ENCODE peak calls at places on chromosomes 13 and 19, in seven cellular contexts. U is esophagus muscularis mucosa, W is neural progenitor cell, Y is WTC11, X is colonic mucosa, M is psoas muscle, T is esophagus squamous epithelium. N is an unnamed sample.

GRCh38 chr19:42872608-42873007 is 6.9 kb downstream of the PSG1 start:
- DNase-seq in U (no peak), W (no peak), Y (no peak), X (no peak), M (no peak), T (no peak), N (no peak)

GRCh38 chr13:43006893-43007631 is 15.0 kb upstream of the EPSTI1 start:
- DNase-seq in U (no peak), W (peak), Y (no peak), X (no peak), M (no peak), T (no peak), N (no peak)

GRCh38 chr13:28473044-28473443 is 21.9 kb downstream of the FLT1 start:
- DNase-seq in U (no peak), W (no peak), Y (no peak), X (no peak), M (no peak), T (no peak), N (no peak)

GRCh38 chr13:85411608-85412007 is 387.6 kb downstream of the SLITRK6 start:
- DNase-seq in U (no peak), W (no peak), Y (no peak), X (no peak), M (no peak), T (no peak), N (no peak)

GRCh38 chr19:23439623-23440022 is 44.4 kb upstream of the ZNF91 start:
- DNase-seq in U (peak), W (no peak), Y (peak), X (no peak), M (no peak), T (no peak), N (no peak)

GRCh38 chr19:18433039-18433691 is 4.8 kb downstream of the ISYNA1 start:
- DNase-seq in U (no peak), W (peak), Y (peak), X (no peak), M (no peak), T (no peak), N (no peak)

GRCh38 chr19:35318679-35319448 is 10.1 kb upstream of the CD22 start:
- DNase-seq in U (no peak), W (no peak), Y (no peak), X (peak), M (peak), T (no peak), N (no peak)

GRCh38 chr13:23460309-23460708 is 26.8 kb upstream of the SACS start:
- DNase-seq in U (no peak), W (no peak), Y (no peak), X (no peak), M (no peak), T (no peak), N (no peak)

GRCh38 chr13:93309886-93310520 is 83.4 kb downstream of the GPC6 start:
- DNase-seq in U (no peak), W (peak), Y (no peak), X (no peak), M (no peak), T (no peak), N (no peak)

GRCh38 chr19:17873661-17874422 is 2.1 kb downstream of the SLC5A5 start:
- DNase-seq in U (no peak), W (peak), Y (peak), X (peak), M (no peak), T (no peak), N (peak)

GRCh38 chr13:101520672-101521071 is 68.2 kb downstream of the ITGBL1 start:
- DNase-seq in U (no peak), W (peak), Y (no peak), X (no peak), M (no peak), T (no peak), N (no peak)

GRCh38 chr19:35292986-35293732 is 1.2 kb downstream of the MAG start:
- DNase-seq in U (no peak), W (no peak), Y (no peak), X (no peak), M (no peak), T (no peak), N (no peak)

GRCh38 chr13:45879666-45880065 is 28.1 kb upstream of the SIAH3 start:
- DNase-seq in U (no peak), W (peak), Y (peak), X (no peak), M (peak), T (no peak), N (no peak)

GRCh38 chr13:28059214-28059613 is 41.2 kb downstream of the FLT3 start:
- DNase-seq in U (no peak), W (peak), Y (peak), X (peak), M (no peak), T (no peak), N (no peak)

GRCh38 chr13:44249439-44249838 is 124.2 kb upstream of the SERP2 start:
- DNase-seq in U (no peak), W (no peak), Y (no peak), X (peak), M (peak), T (no peak), N (no peak)

GRCh38 chr19:27774337-27774736 is 1438.6 kb downstream of the UQCRFS1 start:
- DNase-seq in U (no peak), W (no peak), Y (peak), X (no peak), M (no peak), T (no peak), N (no peak)
- TF ChIP-seq CTCF in U (no peak), W (no peak), Y (peak), X (no peak), M (no peak), T (no peak), N (no peak)

GRCh38 chr13:110536006-110536693 is 25.4 kb downstream of the RAB20 start:
- DNase-seq in U (no peak), W (no peak), Y (no peak), X (no peak), M (no peak), T (no peak), N (no peak)
- TF ChIP-seq CTCF in U (no peak), W (no peak), Y (no peak), X (no peak), M (no peak), T (no peak), N (no peak)

GRCh38 chr13:47959468-47960088 is 41.5 kb downstream of the SUCLA2 start:
- DNase-seq in U (no peak), W (no peak), Y (no peak), X (no peak), M (no peak), T (no peak), N (no peak)

GRCh38 chr13:47962237-47962636 is 38.8 kb downstream of the SUCLA2 start:
- DNase-seq in U (no peak), W (no peak), Y (no peak), X (no peak), M (no peak), T (no peak), N (no peak)

DNA sequence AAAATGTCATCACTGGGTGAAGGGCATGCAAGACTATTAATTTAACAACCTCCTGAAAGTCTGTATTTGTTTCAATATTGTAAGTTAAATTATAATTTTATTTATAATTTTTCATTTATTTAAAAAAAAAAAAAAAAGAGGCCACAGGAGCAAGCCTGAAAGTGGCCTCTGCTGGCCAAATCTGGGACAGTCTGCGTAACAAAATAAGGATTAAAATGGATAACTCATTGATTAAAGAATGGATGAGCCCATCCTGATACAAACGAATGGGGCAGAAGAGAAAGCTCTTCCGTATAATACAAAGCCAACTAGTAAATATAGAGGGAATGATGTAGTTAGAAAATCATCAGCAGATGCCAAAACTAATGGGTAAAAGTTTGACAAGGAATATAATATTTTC is 36.2 kb downstream of the SUCLA2 start:
- DNase-seq in U (no peak), W (no peak), Y (no peak), X (no peak), M (no peak), T (no peak), N (no peak)
- TF ChIP-seq CTCF in U (no peak), W (no peak), Y (no peak), X (no peak), M (no peak), T (no peak), N (no peak)

DNA sequence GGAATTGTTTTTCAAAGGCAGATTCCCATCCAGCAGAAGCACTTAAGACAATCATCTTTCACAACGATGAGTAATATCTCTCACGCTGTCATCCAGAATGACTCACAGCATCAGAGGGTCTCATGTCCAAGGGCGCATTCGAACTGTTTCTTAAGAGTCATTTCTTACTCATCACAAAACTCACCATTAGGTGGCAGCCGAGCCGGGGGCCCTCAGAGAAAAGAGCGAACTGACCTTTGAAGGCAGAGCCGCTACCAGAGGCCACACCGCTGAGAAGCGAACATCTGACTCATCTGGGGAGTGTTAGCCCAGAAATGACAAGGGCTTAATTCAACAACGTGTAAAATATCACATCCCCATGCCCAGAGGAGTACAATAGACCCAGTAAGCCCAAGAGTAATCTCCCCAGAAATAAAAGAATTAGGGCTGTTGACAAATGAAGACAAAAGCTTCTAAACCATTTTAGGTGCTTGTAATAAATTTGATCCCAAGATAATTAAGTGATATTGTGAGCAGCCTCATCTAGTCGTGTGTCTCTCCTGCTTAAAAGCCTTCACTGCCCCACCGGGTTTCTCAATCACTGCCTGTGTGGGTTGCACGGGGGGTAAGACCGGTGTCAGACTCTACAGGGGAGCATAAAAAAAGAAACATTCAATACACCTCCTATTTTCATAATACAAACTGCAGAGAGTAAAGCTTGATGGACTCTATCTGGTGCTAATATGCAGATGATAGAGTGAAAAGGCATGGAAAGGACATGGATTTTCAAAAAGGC is 96.2 kb downstream of the CYSLTR2 start:
- DNase-seq in U (peak), W (peak), Y (peak), X (peak), M (peak), T (peak), N (no peak)
- TF ChIP-seq CTCF in U (peak), W (peak), Y (no peak), X (peak), M (peak), T (peak), N (no peak)

GRCh38 chr13:29562762-29563161 is 32.7 kb downstream of the SLC7A1 start:
- DNase-seq in U (no peak), W (no peak), Y (no peak), X (no peak), M (no peak), T (no peak), N (no peak)

GRCh38 chr13:29566864-29567263 is 28.6 kb downstream of the SLC7A1 start:
- DNase-seq in U (no peak), W (no peak), Y (no peak), X (no peak), M (no peak), T (no peak), N (no peak)

GRCh38 chr13:29563941-29564340 is 31.5 kb downstream of the SLC7A1 start:
- DNase-seq in U (no peak), W (no peak), Y (no peak), X (no peak), M (no peak), T (no peak), N (no peak)

GRCh38 chr13:29566206-29566605 is 29.3 kb downstream of the SLC7A1 start:
- DNase-seq in U (no peak), W (no peak), Y (no peak), X (no peak), M (no peak), T (no peak), N (no peak)

DNA sequence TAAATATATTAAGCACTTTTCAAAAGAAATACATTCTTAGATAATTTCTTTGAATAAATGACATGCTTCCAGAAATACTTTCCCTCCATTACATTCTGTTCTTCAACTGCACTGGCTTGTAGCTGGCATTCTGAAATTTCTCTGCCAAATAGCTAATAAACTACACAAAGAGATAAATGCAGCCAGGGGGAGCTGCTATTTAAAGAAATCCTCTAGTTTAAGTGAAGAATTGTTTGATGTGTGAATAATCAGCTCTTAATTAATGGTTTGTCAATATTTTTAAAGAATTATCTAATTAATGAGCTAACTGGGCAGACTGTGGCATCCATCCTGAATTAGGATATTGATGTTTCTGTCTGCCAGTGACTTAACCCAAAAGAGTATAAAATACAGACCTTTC is 30.7 kb downstream of the SLC7A1 start:
- DNase-seq in U (no peak), W (no peak), Y (no peak), X (no peak), M (no peak), T (no peak), N (no peak)
- TF ChIP-seq CTCF in U (peak), W (no peak), Y (no peak), X (no peak), M (no peak), T (no peak), N (no peak)

GRCh38 chr13:37067874-37068273 is 8.4 kb upstream of the SUPT20H start:
- DNase-seq in U (no peak), W (no peak), Y (no peak), X (no peak), M (no peak), T (no peak), N (no peak)

GRCh38 chr13:37069597-37070103 is 10.2 kb upstream of the SUPT20H start:
- DNase-seq in U (no peak), W (no peak), Y (no peak), X (no peak), M (no peak), T (no peak), N (no peak)

GRCh38 chr13:37070145-37070695 is 10.7 kb upstream of the SUPT20H start:
- DNase-seq in U (no peak), W (no peak), Y (no peak), X (no peak), M (no peak), T (no peak), N (no peak)

GRCh38 chr13:37070956-37071355 is 11.5 kb upstream of the SUPT20H start:
- DNase-seq in U (no peak), W (no peak), Y (no peak), X (no peak), M (no peak), T (no peak), N (no peak)

GRCh38 chr13:37068962-37069361 is 9.5 kb upstream of the SUPT20H start:
- DNase-seq in U (no peak), W (no peak), Y (no peak), X (no peak), M (no peak), T (no peak), N (no peak)
- TF ChIP-seq CTCF in U (no peak), W (peak), Y (no peak), X (peak), M (peak), T (peak), N (no peak)

DNA sequence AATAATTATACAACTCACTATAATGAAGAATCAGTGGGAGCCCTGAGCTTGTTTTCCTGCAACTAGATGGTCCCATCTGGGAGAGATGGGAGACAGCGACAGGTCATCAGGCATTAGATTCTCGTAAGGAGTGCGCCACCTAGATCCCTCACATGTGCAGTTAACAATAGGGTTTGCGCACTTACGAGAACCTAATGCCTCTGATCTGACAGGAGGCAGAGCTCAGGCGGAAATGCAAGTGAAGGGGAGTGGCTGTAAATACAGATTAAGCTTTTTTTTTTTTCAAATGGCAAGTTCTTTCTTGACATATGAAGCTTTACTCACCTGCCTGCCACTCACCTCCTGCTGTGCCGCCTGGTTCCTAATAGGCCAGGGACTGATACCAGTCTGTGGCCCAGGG is 14.4 kb downstream of the CDC16 start:
- DNase-seq in U (no peak), W (no peak), Y (no peak), X (peak), M (no peak), T (no peak), N (no peak)
- TF ChIP-seq CTCF in U (no peak), W (no peak), Y (no peak), X (no peak), M (no peak), T (no peak), N (no peak)

DNA sequence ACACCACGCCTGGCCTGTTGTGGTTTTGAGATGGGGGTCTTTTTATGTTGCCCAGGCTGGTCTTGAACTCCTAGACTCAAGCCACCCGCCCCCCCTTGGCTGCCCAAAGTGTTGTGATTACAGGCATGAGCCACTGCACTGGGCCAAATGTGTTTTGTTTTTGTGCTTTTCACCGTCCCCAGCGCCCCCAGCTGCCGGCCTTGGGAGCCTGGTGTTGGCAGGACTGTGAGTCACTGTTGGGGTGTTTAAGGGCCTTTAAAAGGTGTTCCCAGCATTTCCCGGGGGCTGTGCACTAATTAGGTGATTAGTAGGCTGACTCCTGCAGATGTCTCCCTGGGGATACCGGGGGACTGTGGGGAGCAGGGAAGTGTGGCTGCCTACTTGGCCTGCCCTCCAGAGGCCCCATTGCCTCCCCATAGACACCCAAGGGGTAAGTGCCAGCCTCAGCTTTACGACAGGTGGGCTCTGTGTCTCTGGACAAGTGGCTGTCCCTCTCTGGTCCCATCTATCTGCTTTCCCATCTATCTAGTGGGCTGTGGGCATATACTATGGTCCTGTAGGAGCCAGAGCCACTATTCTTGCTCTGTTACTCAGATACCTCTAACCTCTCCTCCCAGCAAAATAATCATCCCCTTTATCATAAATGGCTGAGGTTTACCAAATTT is 11.8 kb upstream of the TLE5 start:
- DNase-seq in U (no peak), W (no peak), Y (no peak), X (no peak), M (no peak), T (no peak), N (no peak)
- TF ChIP-seq CTCF in U (peak), W (no peak), Y (no peak), X (no peak), M (no peak), T (no peak), N (no peak)

DNA sequence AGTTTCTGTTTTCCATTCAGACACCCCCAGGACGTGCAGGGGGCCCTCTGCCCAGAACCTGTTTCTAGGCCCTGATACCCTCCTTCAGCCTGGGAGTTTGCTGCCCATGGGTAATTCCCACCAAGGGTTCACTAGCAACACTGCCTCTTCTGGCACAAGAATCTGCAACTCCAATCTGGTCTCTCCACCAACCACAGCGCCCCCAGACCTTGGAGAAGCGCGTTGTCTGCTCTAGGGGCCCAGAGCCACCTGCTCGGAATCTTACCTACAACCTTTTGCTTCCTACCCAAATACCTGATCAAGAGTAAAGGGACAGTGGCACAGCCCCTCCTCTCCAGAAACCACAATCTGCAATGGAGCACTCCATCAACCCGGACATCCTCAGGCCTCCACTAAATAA is 763 bp downstream of the ZNF180 start:
- DNase-seq in U (peak), W (no peak), Y (peak), X (no peak), M (no peak), T (no peak), N (no peak)
- TF ChIP-seq CTCF in U (no peak), W (no peak), Y (no peak), X (no peak), M (no peak), T (no peak), N (no peak)

N was measured in natural killer cell.